ENCODE peak calls at places on chromosomes 1 and 21, in eight cellular contexts. K, V, U, R, P, H, O and B are unnamed samples.

GRCh38 chr1:87463917-87464565 is 135.4 kb downstream of the LMO4 start:
- DNase-seq in R (no peak), V (no peak), H (no peak), U (no peak), K (no peak), O (no peak), P (no peak), B (no peak)

GRCh38 chr21:16913010-16913409 is 599.8 kb upstream of the CXADR start:
- DNase-seq in R (no peak), U (no peak), O (no peak), V (no peak), P (peak), H (no peak), K (no peak), B (no peak)

GRCh38 chr1:181106022-181106312 is 17.5 kb downstream of the IER5 start:
- DNase-seq in U (no peak), R (no peak), O (no peak), H (no peak), P (no peak), V (no peak), K (no peak), B (no peak)

GRCh38 chr1:58823481-58824010 is 39.7 kb upstream of the JUN start:
- DNase-seq in R (no peak), H (peak), K (no peak), U (peak), O (peak), V (no peak), P (peak), B (no peak)

GRCh38 chr1:200861937-200862647 is 10.7 kb upstream of the GPR25 start:
- DNase-seq in V (no peak), P (no peak), U (no peak), K (no peak), H (no peak), R (no peak), O (no peak), B (no peak)

GRCh38 chr1:214102907-214103306 is 115.1 kb downstream of the PROX1 start:
- DNase-seq in P (peak), U (peak), K (no peak), R (no peak), V (no peak), O (peak), H (peak), B (no peak)

GRCh38 chr1:69244211-69244610 is 323.5 kb upstream of the LRRC7 start:
- DNase-seq in V (no peak), U (no peak), H (no peak), R (no peak), K (peak), O (no peak), P (no peak), B (no peak)

GRCh38 chr1:53938136-53938830 is 7.2 kb downstream of the IFT25 start:
- DNase-seq in K (no peak), R (no peak), V (no peak), O (peak), P (peak), H (no peak), U (no peak), B (no peak)

GRCh38 chr1:186872356-186872755 is 43.6 kb downstream of the PLA2G4A start:
- DNase-seq in R (no peak), H (no peak), K (no peak), U (no peak), V (no peak), P (no peak), O (no peak), B (no peak)

GRCh38 chr1:27591622-27592021 is 12.3 kb downstream of the AHDC1 start:
- DNase-seq in P (peak), U (no peak), R (no peak), K (no peak), H (no peak), O (no peak), V (no peak), B (no peak)

GRCh38 chr1:33081554-33082305 is 777 bp downstream of the AZIN2 start:
- DNase-seq in V (no peak), K (no peak), P (peak), O (no peak), R (no peak), H (peak), U (no peak), B (no peak)

GRCh38 chr1:114034561-114035303 is 55.5 kb downstream of the OLFML3 start:
- DNase-seq in R (no peak), O (no peak), H (no peak), U (no peak), P (peak), V (no peak), K (no peak), B (no peak)

GRCh38 chr1:3740752-3741151 is 11.5 kb upstream of the CCDC27 start:
- DNase-seq in P (no peak), K (no peak), R (peak), U (no peak), H (no peak), O (no peak), V (no peak), B (no peak)

GRCh38 chr1:154739654-154740053 is 130.4 kb downstream of the KCNN3 start:
- DNase-seq in H (no peak), P (no peak), R (no peak), K (no peak), O (no peak), U (no peak), V (no peak), B (no peak)

GRCh38 chr1:43565600-43566360 is 35.1 kb downstream of the PTPRF start:
- DNase-seq in P (peak), R (no peak), K (no peak), O (peak), U (peak), V (no peak), H (peak), B (no peak)

GRCh38 chr1:202627841-202628565 is 82.3 kb downstream of the SYT2 start:
- DNase-seq in V (no peak), U (no peak), O (no peak), K (no peak), R (no peak), H (no peak), P (no peak), B (no peak)
- H3K4me3 ChIP-seq in V (no peak), U (no peak), O (no peak), K (no peak), R (no peak), H (no peak), P (no peak), B (no peak)

DNA sequence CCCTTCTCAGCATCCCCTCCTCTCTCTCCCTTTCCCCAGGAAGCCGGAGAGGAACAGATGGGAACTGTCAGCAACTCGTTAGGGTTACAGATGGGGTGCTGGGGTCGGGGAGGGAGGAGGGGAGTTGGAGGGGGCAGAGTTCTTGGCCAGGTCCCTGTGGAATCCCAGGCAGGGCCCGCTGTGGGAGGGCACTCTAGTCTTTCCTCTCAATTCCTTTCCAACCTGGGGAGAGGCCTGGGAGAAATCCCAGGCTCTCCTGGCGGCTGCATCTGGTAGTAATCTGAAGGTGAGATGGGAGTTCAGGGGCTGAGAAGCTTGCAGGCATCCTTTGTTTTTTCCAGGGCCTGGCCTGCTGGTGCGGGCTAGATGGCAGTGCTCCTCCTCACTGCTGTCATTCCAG is 94.0 kb upstream of the CSF3R start:
- DNase-seq in K (no peak), U (no peak), R (no peak), O (no peak), H (no peak), V (no peak), P (no peak), B (no peak)
- H3K4me3 ChIP-seq in K (no peak), U (no peak), R (no peak), O (no peak), H (no peak), V (no peak), P (no peak), B (no peak)

GRCh38 chr1:156157974-156158373 is 4.6 kb downstream of the SEMA4A start:
- DNase-seq in R (no peak), P (no peak), K (no peak), H (no peak), O (no peak), V (no peak), U (no peak), B (no peak)
- H3K4me3 ChIP-seq in R (no peak), P (no peak), K (no peak), H (no peak), O (no peak), V (peak), U (no peak), B (no peak)

GRCh38 chr1:37794372-37795339 is 1.0 kb downstream of the MANEAL start:
- DNase-seq in U (no peak), R (peak), H (no peak), O (no peak), K (no peak), P (no peak), V (no peak), B (no peak)
- H3K4me3 ChIP-seq in U (no peak), R (peak), H (no peak), O (no peak), K (peak), P (no peak), V (peak), B (peak)

DNA sequence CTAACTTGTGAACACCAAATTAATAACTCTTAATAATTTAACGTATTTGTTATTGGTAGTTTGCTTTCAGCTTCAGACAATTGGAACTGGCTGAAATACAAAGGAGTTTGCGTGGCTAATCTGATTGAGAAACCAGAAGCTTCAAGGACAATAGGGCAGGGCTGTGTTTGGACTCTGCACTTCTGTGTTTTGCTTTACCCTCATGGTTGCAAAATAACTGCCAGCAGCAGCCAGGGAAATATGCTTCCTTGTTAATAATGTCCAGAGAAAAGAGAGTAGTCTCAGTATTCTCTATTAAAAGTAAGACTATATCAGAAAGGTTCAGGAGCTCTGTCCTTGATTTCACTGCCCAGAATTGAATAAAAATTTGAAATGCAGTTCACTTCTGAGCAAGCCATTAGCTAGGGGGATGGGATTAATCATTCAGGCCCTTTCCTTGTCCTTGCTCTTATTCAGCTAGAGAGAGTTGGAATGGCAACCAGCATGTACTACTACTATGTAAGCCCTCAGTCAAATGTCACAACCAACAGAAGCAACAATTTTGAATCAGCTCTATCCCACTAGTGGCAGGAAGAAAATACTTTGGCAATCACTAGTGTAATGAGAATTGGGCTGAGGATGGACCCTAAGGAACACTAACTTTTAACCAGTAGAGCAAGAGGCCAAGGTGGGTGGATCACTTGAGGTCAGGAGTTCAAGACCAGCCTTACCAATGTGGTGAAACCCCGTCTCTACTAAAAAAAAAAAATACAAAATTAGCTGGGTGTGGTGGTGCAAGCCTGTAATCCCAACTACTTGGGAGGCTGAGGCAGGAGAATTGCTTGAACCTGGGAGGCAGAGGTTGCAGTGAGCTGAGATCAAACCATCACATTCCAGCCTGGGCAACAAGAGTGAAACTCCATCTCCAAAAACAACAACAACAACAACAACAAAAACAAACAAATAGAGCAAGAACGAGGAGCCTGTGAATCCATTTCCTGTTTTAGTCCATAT is 76.8 kb downstream of the POU2F1 start:
- DNase-seq in R (no peak), K (no peak), O (no peak), P (peak), V (no peak), H (peak), U (peak), B (no peak)
- H3K4me3 ChIP-seq in R (no peak), K (no peak), O (no peak), P (no peak), V (no peak), H (no peak), U (no peak), B (no peak)

DNA sequence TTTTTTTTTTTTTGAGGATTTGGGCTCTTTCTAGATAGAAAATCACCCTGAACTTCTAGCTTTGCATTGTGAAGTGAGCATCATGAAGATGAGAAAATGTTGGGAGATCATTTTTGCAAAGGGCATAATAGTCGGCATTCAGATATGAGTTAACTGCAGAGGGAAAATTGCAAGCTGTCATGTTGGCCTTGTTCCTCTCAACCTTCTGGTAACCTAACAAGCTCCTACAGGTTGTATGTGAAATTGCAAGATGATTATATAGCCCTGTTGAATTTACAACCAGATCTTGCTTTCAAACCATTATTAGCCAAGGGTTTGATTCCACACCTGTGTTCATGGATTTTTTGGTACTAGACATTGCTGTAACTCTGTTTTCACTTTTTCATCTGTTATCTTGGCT is 2.2 kb downstream of the ELOA start:
- DNase-seq in R (no peak), U (peak), H (peak), V (peak), K (no peak), O (no peak), P (peak), B (peak)
- H3K4me3 ChIP-seq in R (peak), U (peak), H (no peak), V (peak), K (no peak), O (no peak), P (peak), B (no peak)